ENCODE peak calls at places on chromosomes 16 and 17, in seven cellular contexts. One of them, this sample, is unnamed.

GRCh38 chr16:79381552-79382042 is 218.9 kb downstream of the MAF start:
- DNase-seq in AG04450: no peak
- DNase-seq in vagina: no peak
- DNase-seq in CD8-positive, alpha-beta T cell: no peak
- DNase-seq in brain microvascular endothelial cell: no peak
- DNase-seq in lower leg skin: peak
- DNase-seq in BJ: no peak
- DNase-seq in this sample: no peak

GRCh38 chr17:78793415-78793814 is 11.3 kb upstream of the CYTH1 start:
- DNase-seq in AG04450: no peak
- DNase-seq in vagina: no peak
- DNase-seq in CD8-positive, alpha-beta T cell: no peak
- DNase-seq in brain microvascular endothelial cell: no peak
- DNase-seq in lower leg skin: no peak
- DNase-seq in BJ: no peak
- DNase-seq in this sample: no peak

GRCh38 chr17:53627511-53627910 is 195.2 kb upstream of the KIF2B start:
- DNase-seq in AG04450: no peak
- DNase-seq in vagina: no peak
- DNase-seq in CD8-positive, alpha-beta T cell: no peak
- DNase-seq in brain microvascular endothelial cell: no peak
- DNase-seq in lower leg skin: no peak
- DNase-seq in BJ: peak
- DNase-seq in this sample: no peak

GRCh38 chr17:82003411-82004381 is 19.0 kb downstream of the CENPX start:
- DNase-seq in AG04450: peak
- DNase-seq in vagina: no peak
- DNase-seq in CD8-positive, alpha-beta T cell: no peak
- DNase-seq in brain microvascular endothelial cell: peak
- DNase-seq in lower leg skin: peak
- DNase-seq in BJ: peak
- DNase-seq in this sample: peak

GRCh38 chr16:67966549-67967182 is 1.8 kb downstream of the SLC12A4 start:
- DNase-seq in AG04450: no peak
- DNase-seq in vagina: no peak
- DNase-seq in CD8-positive, alpha-beta T cell: no peak
- DNase-seq in brain microvascular endothelial cell: no peak
- DNase-seq in lower leg skin: no peak
- DNase-seq in BJ: no peak
- DNase-seq in this sample: peak

GRCh38 chr17:78357687-78358537 is 2.0 kb downstream of the SOCS3 start:
- DNase-seq in AG04450: no peak
- DNase-seq in vagina: no peak
- DNase-seq in CD8-positive, alpha-beta T cell: no peak
- DNase-seq in brain microvascular endothelial cell: no peak
- DNase-seq in lower leg skin: no peak
- DNase-seq in BJ: no peak
- DNase-seq in this sample: no peak

GRCh38 chr17:58084317-58084981 is 1.2 kb downstream of the DYNLL2 start:
- DNase-seq in AG04450: no peak
- DNase-seq in vagina: peak
- DNase-seq in CD8-positive, alpha-beta T cell: peak
- DNase-seq in brain microvascular endothelial cell: no peak
- DNase-seq in lower leg skin: no peak
- DNase-seq in BJ: no peak
- DNase-seq in this sample: no peak

GRCh38 chr17:48812001-48812400 is 5.0 kb downstream of the TTLL6 start:
- DNase-seq in AG04450: no peak
- DNase-seq in vagina: no peak
- DNase-seq in CD8-positive, alpha-beta T cell: no peak
- DNase-seq in brain microvascular endothelial cell: no peak
- DNase-seq in lower leg skin: no peak
- DNase-seq in BJ: no peak
- DNase-seq in this sample: no peak

GRCh38 chr16:23082161-23082788 is 67.0 kb downstream of the USP31 start:
- DNase-seq in AG04450: no peak
- DNase-seq in vagina: no peak
- DNase-seq in CD8-positive, alpha-beta T cell: no peak
- DNase-seq in brain microvascular endothelial cell: no peak
- DNase-seq in lower leg skin: no peak
- DNase-seq in BJ: no peak
- DNase-seq in this sample: no peak

GRCh38 chr17:76156662-76156991 is 15.6 kb upstream of the FOXJ1 start:
- DNase-seq in AG04450: no peak
- DNase-seq in vagina: no peak
- DNase-seq in CD8-positive, alpha-beta T cell: no peak
- DNase-seq in brain microvascular endothelial cell: no peak
- DNase-seq in lower leg skin: no peak
- DNase-seq in BJ: no peak
- DNase-seq in this sample: no peak

GRCh38 chr17:76155988-76156661 is 15.1 kb upstream of the FOXJ1 start:
- DNase-seq in AG04450: no peak
- DNase-seq in vagina: no peak
- DNase-seq in CD8-positive, alpha-beta T cell: no peak
- DNase-seq in brain microvascular endothelial cell: no peak
- DNase-seq in lower leg skin: no peak
- DNase-seq in BJ: no peak
- DNase-seq in this sample: no peak

GRCh38 chr17:76154935-76155845 is 14.1 kb upstream of the FOXJ1 start:
- DNase-seq in AG04450: no peak
- DNase-seq in vagina: no peak
- DNase-seq in CD8-positive, alpha-beta T cell: no peak
- DNase-seq in brain microvascular endothelial cell: no peak
- DNase-seq in lower leg skin: no peak
- DNase-seq in BJ: no peak
- DNase-seq in this sample: no peak

GRCh38 chr17:76159157-76159556 is 18.1 kb upstream of the FOXJ1 start:
- DNase-seq in AG04450: no peak
- DNase-seq in vagina: no peak
- DNase-seq in CD8-positive, alpha-beta T cell: no peak
- DNase-seq in brain microvascular endothelial cell: no peak
- DNase-seq in lower leg skin: no peak
- DNase-seq in BJ: no peak
- DNase-seq in this sample: no peak

DNA sequence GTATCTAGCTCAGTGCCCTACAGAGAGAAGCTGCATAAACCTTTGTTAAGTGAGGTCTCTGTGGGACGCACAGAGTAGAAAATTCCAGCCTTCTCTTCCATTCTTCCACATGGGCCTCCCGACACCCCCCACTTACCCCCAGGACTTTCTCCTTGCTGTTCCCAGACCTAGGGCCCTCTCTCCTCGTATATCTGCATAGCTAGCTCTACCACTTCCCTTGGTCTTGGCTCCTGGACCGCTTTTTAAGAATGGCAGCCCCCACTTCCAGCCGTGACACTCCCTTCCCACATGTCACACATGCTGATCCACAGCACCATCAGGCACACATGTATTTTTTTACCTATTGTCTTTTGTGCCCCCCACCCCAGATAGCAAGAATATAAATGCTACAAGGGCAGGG is 16.7 kb upstream of the FOXJ1 start:
- DNase-seq in AG04450: no peak
- DNase-seq in vagina: peak
- DNase-seq in CD8-positive, alpha-beta T cell: no peak
- DNase-seq in brain microvascular endothelial cell: no peak
- DNase-seq in lower leg skin: no peak
- DNase-seq in BJ: no peak
- DNase-seq in this sample: no peak
- TF ChIP-seq CTCF in AG04450: no peak
- TF ChIP-seq CTCF in vagina: no peak
- TF ChIP-seq CTCF in CD8-positive, alpha-beta T cell: no peak
- TF ChIP-seq CTCF in brain microvascular endothelial cell: no peak
- TF ChIP-seq CTCF in lower leg skin: no peak
- TF ChIP-seq CTCF in BJ: no peak
- TF ChIP-seq CTCF in this sample: no peak

GRCh38 chr17:12549499-12549901 is 116.2 kb upstream of the MYOCD start:
- DNase-seq in AG04450: no peak
- DNase-seq in vagina: no peak
- DNase-seq in CD8-positive, alpha-beta T cell: no peak
- DNase-seq in brain microvascular endothelial cell: peak
- DNase-seq in lower leg skin: no peak
- DNase-seq in BJ: peak
- DNase-seq in this sample: no peak
- H3K4me3 ChIP-seq in AG04450: peak
- H3K4me3 ChIP-seq in vagina: no peak
- H3K4me3 ChIP-seq in CD8-positive, alpha-beta T cell: no peak
- H3K4me3 ChIP-seq in brain microvascular endothelial cell: peak
- H3K4me3 ChIP-seq in lower leg skin: no peak
- H3K4me3 ChIP-seq in BJ: no peak
- H3K4me3 ChIP-seq in this sample: no peak

DNA sequence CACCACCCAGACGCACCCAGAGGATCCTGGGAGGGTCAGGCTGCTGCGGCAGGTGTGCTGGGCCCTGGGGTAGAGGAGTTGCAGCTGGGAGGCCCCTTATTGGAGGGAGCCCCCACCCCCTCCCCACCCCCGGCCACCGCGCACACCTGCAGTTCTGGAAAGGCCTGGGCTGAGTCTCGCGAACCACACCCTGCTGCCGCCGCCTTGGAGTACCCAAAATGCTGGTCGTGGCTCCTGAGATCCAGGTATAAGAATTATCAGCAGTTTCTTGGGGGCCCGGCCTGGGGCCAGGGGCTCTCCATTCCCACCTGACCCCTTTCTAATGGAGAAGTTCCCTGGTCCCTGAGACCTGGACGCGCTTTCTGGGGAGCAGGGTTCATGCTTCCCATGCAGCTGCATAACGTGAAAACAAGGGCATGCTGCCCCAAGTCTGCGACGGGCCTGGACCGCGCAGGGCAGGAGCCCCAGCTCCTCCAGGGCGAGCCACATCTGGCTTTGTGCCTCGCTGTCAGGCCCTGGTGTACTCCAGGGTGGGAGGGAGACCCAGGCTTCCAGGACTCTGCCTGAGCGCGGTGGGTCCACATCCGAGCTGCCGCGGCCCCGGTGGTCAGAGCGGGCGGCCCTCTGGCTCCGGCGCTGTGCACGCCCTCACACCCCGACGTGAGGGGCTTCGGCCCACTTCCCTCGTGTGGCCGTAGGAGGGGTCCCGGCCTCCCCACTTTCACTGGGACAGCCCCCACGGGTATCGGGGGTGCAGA is 7.3 kb upstream of the SNAI3 start:
- DNase-seq in AG04450: no peak
- DNase-seq in vagina: no peak
- DNase-seq in CD8-positive, alpha-beta T cell: no peak
- DNase-seq in brain microvascular endothelial cell: no peak
- DNase-seq in lower leg skin: no peak
- DNase-seq in BJ: no peak
- DNase-seq in this sample: no peak
- TF ChIP-seq CTCF in AG04450: no peak
- TF ChIP-seq CTCF in vagina: no peak
- TF ChIP-seq CTCF in CD8-positive, alpha-beta T cell: no peak
- TF ChIP-seq CTCF in brain microvascular endothelial cell: no peak
- TF ChIP-seq CTCF in lower leg skin: no peak
- TF ChIP-seq CTCF in BJ: no peak
- TF ChIP-seq CTCF in this sample: no peak

GRCh38 chr17:38719284-38719942 is 10.7 kb upstream of the CISD3 start:
- DNase-seq in AG04450: no peak
- DNase-seq in vagina: no peak
- DNase-seq in CD8-positive, alpha-beta T cell: no peak
- DNase-seq in brain microvascular endothelial cell: no peak
- DNase-seq in lower leg skin: no peak
- DNase-seq in BJ: no peak
- DNase-seq in this sample: no peak
- H3K4me3 ChIP-seq in AG04450: no peak
- H3K4me3 ChIP-seq in vagina: no peak
- H3K4me3 ChIP-seq in CD8-positive, alpha-beta T cell: no peak
- H3K4me3 ChIP-seq in brain microvascular endothelial cell: no peak
- H3K4me3 ChIP-seq in lower leg skin: no peak
- H3K4me3 ChIP-seq in BJ: no peak
- H3K4me3 ChIP-seq in this sample: no peak

DNA sequence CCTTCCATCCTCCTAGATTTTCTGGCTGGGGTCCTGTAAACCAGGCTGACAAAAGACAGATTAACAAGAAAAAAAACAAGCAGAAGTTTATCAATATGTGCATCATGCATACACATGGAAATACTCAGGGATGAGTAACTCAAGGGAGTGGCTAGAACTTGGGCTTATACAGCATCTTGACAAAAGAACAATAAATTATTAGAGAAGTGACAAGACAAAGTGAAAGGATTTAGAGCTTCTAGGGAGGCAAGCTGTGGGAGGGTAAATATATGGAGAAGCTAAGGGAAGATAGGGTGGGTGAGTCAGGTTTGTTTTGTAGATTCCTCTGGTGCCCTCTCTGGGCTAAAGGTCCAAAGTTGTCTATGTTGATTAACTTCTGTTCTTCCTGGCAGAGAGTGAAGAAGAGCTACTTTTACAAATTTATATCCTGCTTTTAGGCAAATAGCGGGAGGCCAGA is 48.0 kb upstream of the NDRG4 start:
- DNase-seq in AG04450: no peak
- DNase-seq in vagina: no peak
- DNase-seq in CD8-positive, alpha-beta T cell: no peak
- DNase-seq in brain microvascular endothelial cell: peak
- DNase-seq in lower leg skin: no peak
- DNase-seq in BJ: no peak
- DNase-seq in this sample: peak
- TF ChIP-seq CTCF in AG04450: no peak
- TF ChIP-seq CTCF in vagina: no peak
- TF ChIP-seq CTCF in CD8-positive, alpha-beta T cell: no peak
- TF ChIP-seq CTCF in brain microvascular endothelial cell: no peak
- TF ChIP-seq CTCF in lower leg skin: no peak
- TF ChIP-seq CTCF in BJ: no peak
- TF ChIP-seq CTCF in this sample: no peak

DNA sequence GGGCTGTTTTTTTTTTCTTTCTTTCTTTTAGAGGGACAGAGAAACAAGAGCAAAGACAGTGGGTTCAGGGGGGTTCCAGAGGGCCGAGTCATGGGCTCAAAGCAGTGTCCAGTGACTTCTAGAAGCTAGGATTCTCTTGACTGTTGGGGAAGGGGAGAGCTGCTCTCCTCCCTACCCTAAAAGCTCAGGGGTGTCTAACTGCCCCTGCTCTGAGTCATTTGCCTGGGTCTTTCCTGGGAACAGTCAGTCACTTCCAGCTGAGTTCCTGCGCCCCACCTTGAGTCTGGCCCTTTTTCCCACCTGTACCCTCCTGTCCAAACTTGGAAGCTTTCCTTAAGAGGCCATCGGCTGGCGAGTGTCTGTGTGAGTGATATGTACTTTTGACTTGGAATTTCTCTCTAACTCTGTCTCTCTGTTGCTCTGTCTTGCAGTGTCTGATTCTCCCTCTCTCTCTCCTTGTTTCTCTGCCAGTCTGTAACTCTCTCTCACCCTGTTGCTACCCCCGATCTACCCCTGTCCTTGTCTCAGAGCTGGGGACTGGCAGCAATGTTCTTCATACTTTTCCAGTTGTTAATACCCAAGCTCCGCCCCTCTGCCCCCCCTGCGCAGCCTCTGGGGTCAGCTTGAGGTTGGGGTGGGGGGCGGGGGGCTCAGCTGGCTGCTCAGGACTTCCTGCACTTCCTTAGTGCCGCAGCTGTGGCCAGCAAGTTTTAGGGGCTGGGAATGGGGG is 2.4 kb downstream of the THRA start:
- DNase-seq in AG04450: no peak
- DNase-seq in vagina: no peak
- DNase-seq in CD8-positive, alpha-beta T cell: no peak
- DNase-seq in brain microvascular endothelial cell: peak
- DNase-seq in lower leg skin: no peak
- DNase-seq in BJ: no peak
- DNase-seq in this sample: no peak
- H3K4me3 ChIP-seq in AG04450: peak
- H3K4me3 ChIP-seq in vagina: peak
- H3K4me3 ChIP-seq in CD8-positive, alpha-beta T cell: peak
- H3K4me3 ChIP-seq in brain microvascular endothelial cell: peak
- H3K4me3 ChIP-seq in lower leg skin: no peak
- H3K4me3 ChIP-seq in BJ: peak
- H3K4me3 ChIP-seq in this sample: peak